ENCODE peak calls at places on chromosomes 3 and 15, in ten cellular contexts. C is HFF-Myc, G is H1, I is Panc1, A is HL-60, S is right lobe of liver, K is AG10803, M is heart left ventricle, R is GM20000, O is AG04449. Z is an unnamed sample.

GRCh38 chr15:64943512-64944225 is 32.0 kb downstream of the ANKDD1A start:
- DNase-seq in C (no peak), G (no peak), I (no peak), A (no peak), S (no peak), K (no peak), M (no peak), R (no peak), O (no peak), Z (peak)

GRCh38 chr3:64489361-64490044 is 198.3 kb downstream of the ADAMTS9 start:
- DNase-seq in C (no peak), G (peak), I (no peak), A (no peak), S (no peak), K (no peak), M (no peak), R (no peak), O (no peak), Z (no peak)

GRCh38 chr15:76517910-76518309 is 181.3 kb downstream of the ISL2 start:
- DNase-seq in C (no peak), G (no peak), I (no peak), A (no peak), S (no peak), K (no peak), M (no peak), R (no peak), O (no peak), Z (no peak)

GRCh38 chr3:171542976-171543375 is 82.8 kb upstream of the TNIK start:
- DNase-seq in C (no peak), G (no peak), I (no peak), A (no peak), S (no peak), K (no peak), M (no peak), R (no peak), O (no peak), Z (no peak)

GRCh38 chr15:96332854-96333193 is 2.3 kb downstream of the NR2F2 start:
- DNase-seq in C (no peak), G (no peak), I (no peak), A (no peak), S (no peak), K (no peak), M (no peak), R (no peak), O (no peak), Z (no peak)

GRCh38 chr3:111601810-111602209 is 6.7 kb upstream of the ZBED2 start:
- DNase-seq in C (no peak), G (no peak), I (no peak), A (no peak), S (no peak), K (no peak), M (no peak), R (no peak), O (no peak), Z (no peak)

GRCh38 chr3:178010306-178010705 is 525.9 kb upstream of the KCNMB2 start:
- DNase-seq in C (no peak), G (no peak), I (no peak), A (no peak), S (no peak), K (no peak), M (no peak), R (no peak), O (no peak), Z (no peak)

GRCh38 chr3:171526869-171527268 is 66.7 kb upstream of the TNIK start:
- DNase-seq in C (peak), G (no peak), I (no peak), A (no peak), S (no peak), K (peak), M (no peak), R (no peak), O (peak), Z (no peak)

GRCh38 chr15:73049564-73050215 is 2.6 kb upstream of the NEO1 start:
- DNase-seq in C (no peak), G (no peak), I (no peak), A (no peak), S (no peak), K (no peak), M (no peak), R (no peak), O (no peak), Z (no peak)

GRCh38 chr15:35506272-35506870 is 39.6 kb downstream of the DPH6 start:
- DNase-seq in C (no peak), G (no peak), I (no peak), A (no peak), S (no peak), K (no peak), M (no peak), R (no peak), O (no peak), Z (no peak)

GRCh38 chr3:126349071-126349470 is 8.1 kb downstream of the KLF15 start:
- DNase-seq in C (no peak), G (no peak), I (no peak), A (no peak), S (peak), K (no peak), M (peak), R (no peak), O (no peak), Z (no peak)

GRCh38 chr3:72814308-72814707 is 33.9 kb downstream of the SHQ1 start:
- DNase-seq in C (no peak), G (no peak), I (no peak), A (no peak), S (no peak), K (no peak), M (no peak), R (peak), O (no peak), Z (no peak)

GRCh38 chr3:67192466-67192865 is 194.4 kb downstream of the KBTBD8 start:
- DNase-seq in C (no peak), G (no peak), I (no peak), A (no peak), S (no peak), K (no peak), M (no peak), R (no peak), O (no peak), Z (no peak)

GRCh38 chr3:111618945-111619344 is 23.8 kb upstream of the ZBED2 start:
- DNase-seq in C (no peak), G (no peak), I (no peak), A (no peak), S (no peak), K (no peak), M (no peak), R (no peak), O (no peak), Z (no peak)

GRCh38 chr3:182889948-182890629 is 90.2 kb downstream of the DCUN1D1 start:
- DNase-seq in C (no peak), G (no peak), I (no peak), A (no peak), S (no peak), K (no peak), M (no peak), R (no peak), O (no peak), Z (no peak)

GRCh38 chr3:64853456-64853855 is 165.7 kb upstream of the ADAMTS9 start:
- DNase-seq in C (no peak), G (no peak), I (no peak), A (no peak), S (no peak), K (no peak), M (no peak), R (no peak), O (no peak), Z (no peak)

GRCh38 chr15:74954515-74954914 is 2.1 kb downstream of the RPP25 start:
- DNase-seq in C (no peak), G (no peak), I (no peak), A (no peak), S (no peak), K (no peak), M (no peak), R (no peak), O (no peak), Z (no peak)

GRCh38 chr3:184339016-184339415 is 1.6 kb downstream of the FAM131A start:
- DNase-seq in C (no peak), G (no peak), I (no peak), A (no peak), S (no peak), K (no peak), M (no peak), R (no peak), O (no peak), Z (no peak)

GRCh38 chr15:58065011-58065444 is 483 bp downstream of the ALDH1A2 start:
- DNase-seq in C (no peak), G (no peak), I (no peak), A (no peak), S (peak), K (no peak), M (peak), R (no peak), O (no peak), Z (no peak)

GRCh38 chr15:49865925-49866757 is 245.3 kb downstream of the DTWD1 start:
- DNase-seq in C (peak), G (no peak), I (peak), A (no peak), S (no peak), K (no peak), M (no peak), R (no peak), O (no peak), Z (no peak)

GRCh38 chr3:187255314-187255713 is 36.2 kb downstream of the MASP1 start:
- DNase-seq in C (no peak), G (no peak), I (no peak), A (no peak), S (no peak), K (no peak), M (no peak), R (no peak), O (no peak), Z (no peak)

GRCh38 chr3:13518516-13519351 is 30.2 kb upstream of the FBLN2 start:
- DNase-seq in C (no peak), G (no peak), I (no peak), A (no peak), S (no peak), K (peak), M (peak), R (no peak), O (no peak), Z (no peak)

GRCh38 chr15:58702233-58702632 is 47.3 kb downstream of the ADAM10 start:
- DNase-seq in C (no peak), G (no peak), I (no peak), A (no peak), S (no peak), K (no peak), M (no peak), R (no peak), O (no peak), Z (no peak)

GRCh38 chr3:13451301-13451673 is 28.8 kb upstream of the HDAC11 start:
- DNase-seq in C (no peak), G (no peak), I (no peak), A (no peak), S (no peak), K (no peak), M (no peak), R (no peak), O (no peak), Z (no peak)

GRCh38 chr15:28936081-28936480 is 50.3 kb downstream of the APBA2 start:
- DNase-seq in C (no peak), G (no peak), I (no peak), A (no peak), S (no peak), K (no peak), M (no peak), R (no peak), O (no peak), Z (no peak)

GRCh38 chr3:154144825-154145465 is 23.8 kb downstream of the ARHGEF26 start:
- DNase-seq in C (no peak), G (no peak), I (no peak), A (no peak), S (no peak), K (no peak), M (no peak), R (no peak), O (no peak), Z (no peak)

GRCh38 chr3:183265713-183266417 is 12.8 kb downstream of the B3GNT5 start:
- DNase-seq in C (peak), G (no peak), I (peak), A (no peak), S (no peak), K (peak), M (no peak), R (no peak), O (no peak), Z (peak)

GRCh38 chr3:190012314-190012782 is 108.3 kb downstream of the P3H2 start:
- DNase-seq in C (no peak), G (no peak), I (peak), A (no peak), S (no peak), K (peak), M (no peak), R (no peak), O (no peak), Z (no peak)

GRCh38 chr3:153443961-153444360 is 281.9 kb downstream of the RAP2B start:
- DNase-seq in C (no peak), G (no peak), I (no peak), A (no peak), S (no peak), K (peak), M (no peak), R (no peak), O (no peak), Z (no peak)

GRCh38 chr3:73625124-73625665 is 454 bp upstream of the PDZRN3 start:
- DNase-seq in C (peak), G (peak), I (no peak), A (no peak), S (no peak), K (peak), M (peak), R (no peak), O (no peak), Z (no peak)

GRCh38 chr3:102790742-102791141 is 355.9 kb downstream of the ZPLD1 start:
- DNase-seq in C (no peak), G (no peak), I (no peak), A (no peak), S (no peak), K (peak), M (no peak), R (no peak), O (peak), Z (no peak)

GRCh38 chr3:66994588-66994987 is 3.5 kb upstream of the KBTBD8 start:
- DNase-seq in C (no peak), G (no peak), I (no peak), A (no peak), S (no peak), K (no peak), M (no peak), R (no peak), O (no peak), Z (no peak)

GRCh38 chr3:192802957-192803899 is 75.9 kb upstream of the FGF12 start:
- DNase-seq in C (no peak), G (no peak), I (no peak), A (no peak), S (no peak), K (peak), M (no peak), R (no peak), O (no peak), Z (no peak)

GRCh38 chr3:124915254-124915653 is 19.3 kb downstream of the MUC13 start:
- DNase-seq in C (no peak), G (no peak), I (no peak), A (no peak), S (no peak), K (no peak), M (no peak), R (no peak), O (no peak), Z (no peak)

DNA sequence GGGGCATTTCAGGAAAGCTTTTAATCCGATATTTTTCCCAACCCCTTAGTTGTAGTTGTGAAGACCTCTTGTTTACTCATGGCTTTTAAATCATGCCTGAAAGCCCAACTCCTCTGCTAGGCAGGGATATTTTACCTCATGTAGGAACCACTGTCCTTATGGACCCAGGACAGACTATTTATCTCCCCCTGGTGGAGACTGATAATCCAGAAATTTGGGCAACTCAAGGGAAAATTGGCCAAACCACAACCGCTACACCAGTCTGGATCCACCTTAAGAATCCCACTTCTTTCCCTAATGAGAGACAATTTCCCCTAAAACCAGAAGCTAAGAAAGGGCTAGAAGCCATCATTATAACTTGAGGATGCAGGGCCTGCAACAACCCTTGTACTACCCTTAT is 248.1 kb upstream of the STAC start:
- DNase-seq in C (no peak), G (no peak), I (no peak), A (no peak), S (no peak), K (no peak), M (no peak), R (no peak), O (no peak), Z (no peak)
- TF ChIP-seq CTCF in C (peak), G (no peak), I (no peak), A (no peak), S (no peak), K (peak), M (no peak), R (no peak), O (no peak), Z (no peak)

DNA sequence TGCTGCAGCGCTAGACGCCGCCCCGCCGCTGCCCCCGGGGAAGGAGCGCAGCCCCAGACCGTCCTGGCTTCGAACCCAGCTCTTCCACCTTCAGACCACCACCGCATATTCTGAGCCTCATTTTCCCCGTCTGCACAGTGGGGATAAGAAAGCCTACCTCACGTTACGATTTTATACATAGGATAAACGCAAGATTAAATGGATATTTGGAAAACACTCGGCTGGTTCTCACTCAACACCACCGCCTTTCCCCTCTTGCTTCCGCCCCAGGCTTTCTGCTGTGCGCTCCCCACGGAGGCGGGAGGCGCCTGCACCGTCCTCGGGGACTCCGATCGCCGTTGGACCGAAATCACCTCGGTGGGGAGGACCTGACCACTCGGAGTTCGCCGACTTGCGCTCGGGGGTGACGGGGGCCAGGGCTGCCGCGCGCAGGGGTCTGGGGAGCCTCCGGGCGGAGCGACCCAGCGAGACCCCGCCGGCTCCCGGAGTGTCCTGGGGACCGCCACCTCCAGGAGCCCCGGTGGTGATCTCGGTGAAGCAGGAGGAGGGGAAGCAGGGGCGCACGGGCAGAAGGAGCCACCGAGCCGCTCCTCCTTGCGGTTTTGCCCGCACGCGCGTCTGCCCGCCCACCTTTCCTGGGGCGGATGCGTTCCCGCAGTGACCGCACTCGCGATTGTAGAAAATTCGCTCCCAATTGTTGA is 4.0 kb downstream of the FBXL22 start:
- DNase-seq in C (no peak), G (no peak), I (no peak), A (no peak), S (no peak), K (peak), M (peak), R (peak), O (no peak), Z (no peak)
- TF ChIP-seq CTCF in C (no peak), G (no peak), I (no peak), A (no peak), S (no peak), K (no peak), M (no peak), R (no peak), O (no peak), Z (no peak)

GRCh38 chr15:89291934-89292438 is 42.6 kb downstream of the POLG start:
- DNase-seq in C (no peak), G (no peak), I (no peak), A (no peak), S (no peak), K (no peak), M (no peak), R (no peak), O (no peak), Z (no peak)

GRCh38 chr15:89293012-89293411 is 41.6 kb downstream of the POLG start:
- DNase-seq in C (no peak), G (no peak), I (no peak), A (no peak), S (no peak), K (no peak), M (no peak), R (no peak), O (no peak), Z (no peak)
- TF ChIP-seq CTCF in C (no peak), G (no peak), I (no peak), A (no peak), S (no peak), K (no peak), M (no peak), R (no peak), O (no peak), Z (no peak)

GRCh38 chr3:85342915-85343314 is 384.1 kb downstream of the CADM2 start:
- DNase-seq in C (no peak), G (no peak), I (peak), A (no peak), S (no peak), K (no peak), M (no peak), R (peak), O (no peak), Z (no peak)
- TF ChIP-seq CTCF in C (no peak), G (peak), I (peak), A (peak), S (peak), K (no peak), M (no peak), R (peak), O (no peak), Z (no peak)

GRCh38 chr3:133383175-133383574 is 16.7 kb upstream of the BFSP2 start:
- DNase-seq in C (no peak), G (no peak), I (no peak), A (no peak), S (no peak), K (no peak), M (no peak), R (no peak), O (no peak), Z (no peak)

GRCh38 chr3:133381346-133382109 is 18.3 kb upstream of the BFSP2 start:
- DNase-seq in C (no peak), G (no peak), I (no peak), A (no peak), S (no peak), K (no peak), M (no peak), R (no peak), O (no peak), Z (no peak)

GRCh38 chr3:133379926-133380325 is 19.9 kb upstream of the BFSP2 start:
- DNase-seq in C (no peak), G (no peak), I (no peak), A (no peak), S (no peak), K (no peak), M (no peak), R (no peak), O (no peak), Z (no peak)

GRCh38 chr3:133377396-133377795 is 22.5 kb upstream of the BFSP2 start:
- DNase-seq in C (peak), G (no peak), I (no peak), A (peak), S (no peak), K (peak), M (no peak), R (peak), O (peak), Z (no peak)

DNA sequence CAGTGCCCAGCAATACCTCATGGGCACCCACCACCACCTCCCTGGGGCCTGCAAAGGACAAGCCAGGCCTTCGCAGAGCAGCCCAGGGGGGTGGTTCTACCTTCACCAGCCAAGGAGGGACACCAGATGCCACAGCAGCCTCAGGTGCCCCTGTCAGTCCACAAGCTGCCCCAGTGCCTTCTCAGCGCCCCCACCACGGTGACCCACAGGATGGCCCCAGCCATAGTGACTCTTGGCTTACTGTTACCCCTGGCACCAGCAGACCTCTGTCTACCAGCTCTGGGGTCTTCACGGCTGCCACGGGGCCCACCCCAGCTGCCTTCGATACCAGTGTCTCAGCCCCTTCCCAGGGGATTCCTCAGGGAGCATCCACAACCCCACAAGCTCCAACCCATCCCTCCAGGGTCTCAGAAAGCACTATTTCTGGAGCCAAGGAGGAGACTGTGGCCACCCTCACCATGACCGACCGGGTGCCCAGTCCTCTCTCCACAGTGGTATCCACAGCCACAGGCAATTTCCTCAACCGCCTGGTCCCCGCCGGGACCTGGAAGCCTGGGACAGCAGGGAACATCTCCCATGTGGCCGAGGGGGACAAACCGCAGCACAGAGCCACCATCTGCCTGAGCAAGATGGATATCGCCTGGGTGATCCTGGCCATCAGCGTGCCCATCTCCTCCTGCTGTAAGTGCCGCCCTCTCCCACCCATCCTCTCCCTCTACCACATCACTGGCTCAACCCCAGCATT is 19.2 kb upstream of the BFSP2 start:
- DNase-seq in C (no peak), G (no peak), I (no peak), A (no peak), S (no peak), K (no peak), M (no peak), R (no peak), O (no peak), Z (no peak)
- TF ChIP-seq CTCF in C (no peak), G (no peak), I (no peak), A (no peak), S (no peak), K (no peak), M (no peak), R (no peak), O (no peak), Z (no peak)

GRCh38 chr15:32903591-32903990 is 185.8 kb downstream of the GREM1 start:
- DNase-seq in C (no peak), G (no peak), I (no peak), A (no peak), S (no peak), K (no peak), M (no peak), R (no peak), O (no peak), Z (no peak)
- TF ChIP-seq CTCF in C (no peak), G (no peak), I (no peak), A (no peak), S (no peak), K (no peak), M (no peak), R (no peak), O (no peak), Z (no peak)

Z was measured in CD14-positive monocyte.